ENCODE peak calls at places on chromosome 19, in ten cellular contexts. One of them, this sample, is unnamed.

GRCh38 chr19:39126593-39127187 is 1.1 kb downstream of the PAK4 start:
- DNase-seq in OCI-LY7: no peak
- DNase-seq in CD4-positive, alpha-beta T cell: no peak
- DNase-seq in left lung: peak; percentile 54
- DNase-seq in CD8-positive, alpha-beta T cell: no peak
- DNase-seq in uterus: no peak
- DNase-seq in GM23338: no peak
- DNase-seq in A549: peak; percentile 100
- DNase-seq in lower lobe of right lung: peak; percentile 72
- DNase-seq in osteoblast: peak; percentile 94
- DNase-seq in this sample: peak; percentile 84

GRCh38 chr19:56838930-56839664 is 1.4 kb downstream of the PEG3 start:
- DNase-seq in OCI-LY7: no peak
- DNase-seq in CD4-positive, alpha-beta T cell: no peak
- DNase-seq in left lung: peak; percentile 96
- DNase-seq in CD8-positive, alpha-beta T cell: no peak
- DNase-seq in uterus: peak; percentile 95
- DNase-seq in GM23338: no peak
- DNase-seq in A549: no peak
- DNase-seq in lower lobe of right lung: peak; percentile 92
- DNase-seq in osteoblast: no peak
- DNase-seq in this sample: peak; percentile 72

GRCh38 chr19:49930483-49931011 is 1.2 kb upstream of the NUP62 start:
- DNase-seq in OCI-LY7: peak; percentile 54
- DNase-seq in CD4-positive, alpha-beta T cell: no peak
- DNase-seq in left lung: no peak
- DNase-seq in CD8-positive, alpha-beta T cell: no peak
- DNase-seq in uterus: peak; percentile 50
- DNase-seq in GM23338: peak; percentile 81
- DNase-seq in A549: no peak
- DNase-seq in lower lobe of right lung: no peak
- DNase-seq in osteoblast: peak; percentile 83
- DNase-seq in this sample: peak; percentile 36

GRCh38 chr19:7921955-7922840 is 2.1 kb downstream of the SNAPC2 start:
- DNase-seq in OCI-LY7: no peak
- DNase-seq in CD4-positive, alpha-beta T cell: no peak
- DNase-seq in left lung: no peak
- DNase-seq in CD8-positive, alpha-beta T cell: no peak
- DNase-seq in uterus: no peak
- DNase-seq in GM23338: no peak
- DNase-seq in A549: no peak
- DNase-seq in lower lobe of right lung: peak; percentile 49
- DNase-seq in osteoblast: peak; percentile 52
- DNase-seq in this sample: no peak

GRCh38 chr19:30565680-30566079 is 193.5 kb downstream of the ZNF536 start:
- DNase-seq in OCI-LY7: no peak
- DNase-seq in CD4-positive, alpha-beta T cell: no peak
- DNase-seq in left lung: no peak
- DNase-seq in CD8-positive, alpha-beta T cell: no peak
- DNase-seq in uterus: no peak
- DNase-seq in GM23338: no peak
- DNase-seq in A549: no peak
- DNase-seq in lower lobe of right lung: no peak
- DNase-seq in osteoblast: no peak
- DNase-seq in this sample: no peak

GRCh38 chr19:24127601-24128000 is 40.6 kb downstream of the ZNF254 start:
- DNase-seq in OCI-LY7: no peak
- DNase-seq in CD4-positive, alpha-beta T cell: no peak
- DNase-seq in left lung: no peak
- DNase-seq in CD8-positive, alpha-beta T cell: no peak
- DNase-seq in uterus: no peak
- DNase-seq in GM23338: no peak
- DNase-seq in A549: no peak
- DNase-seq in lower lobe of right lung: no peak
- DNase-seq in osteoblast: no peak
- DNase-seq in this sample: no peak

GRCh38 chr19:35845215-35846037 is 6.9 kb downstream of the NPHS1 start:
- DNase-seq in OCI-LY7: no peak
- DNase-seq in CD4-positive, alpha-beta T cell: no peak
- DNase-seq in left lung: no peak
- DNase-seq in CD8-positive, alpha-beta T cell: no peak
- DNase-seq in uterus: no peak
- DNase-seq in GM23338: peak; percentile 80
- DNase-seq in A549: peak; percentile 96
- DNase-seq in lower lobe of right lung: no peak
- DNase-seq in osteoblast: peak; percentile 90
- DNase-seq in this sample: peak; percentile 69

GRCh38 chr19:29121684-29122083 is 91.3 kb downstream of the UQCRFS1 start:
- DNase-seq in OCI-LY7: no peak
- DNase-seq in CD4-positive, alpha-beta T cell: no peak
- DNase-seq in left lung: no peak
- DNase-seq in CD8-positive, alpha-beta T cell: no peak
- DNase-seq in uterus: no peak
- DNase-seq in GM23338: peak; percentile 66
- DNase-seq in A549: no peak
- DNase-seq in lower lobe of right lung: no peak
- DNase-seq in osteoblast: no peak
- DNase-seq in this sample: no peak

GRCh38 chr19:41350735-41351338 is 2.9 kb downstream of the TGFB1 start:
- DNase-seq in OCI-LY7: no peak
- DNase-seq in CD4-positive, alpha-beta T cell: no peak
- DNase-seq in left lung: no peak
- DNase-seq in CD8-positive, alpha-beta T cell: no peak
- DNase-seq in uterus: no peak
- DNase-seq in GM23338: peak; percentile 26
- DNase-seq in A549: no peak
- DNase-seq in lower lobe of right lung: no peak
- DNase-seq in osteoblast: peak; percentile 89
- DNase-seq in this sample: no peak
- H3K27ac ChIP-seq in OCI-LY7: peak overlapping the region; percentile 11
- H3K27ac ChIP-seq in CD4-positive, alpha-beta T cell: peak overlapping the region; percentile 94
- H3K27ac ChIP-seq in left lung: peak overlapping the region; percentile 36
- H3K27ac ChIP-seq in CD8-positive, alpha-beta T cell: peak overlapping the region; percentile 76
- H3K27ac ChIP-seq in uterus: peak overlapping the region; percentile 90
- H3K27ac ChIP-seq in GM23338: no peak overlapping the region
- H3K27ac ChIP-seq in A549: peak overlapping the region; percentile 92
- H3K27ac ChIP-seq in lower lobe of right lung: peak overlapping the region; percentile 84
- H3K27ac ChIP-seq in osteoblast: peak overlapping the region; percentile 29
- H3K27ac ChIP-seq in this sample: peak overlapping the region; percentile 81

GRCh38 chr19:13600091-13600490 is 93.8 kb upstream of the CACNA1A start:
- DNase-seq in OCI-LY7: no peak
- DNase-seq in CD4-positive, alpha-beta T cell: no peak
- DNase-seq in left lung: no peak
- DNase-seq in CD8-positive, alpha-beta T cell: no peak
- DNase-seq in uterus: no peak
- DNase-seq in GM23338: no peak
- DNase-seq in A549: no peak
- DNase-seq in lower lobe of right lung: no peak
- DNase-seq in osteoblast: no peak
- DNase-seq in this sample: no peak

GRCh38 chr19:13610042-13610691 is 103.9 kb upstream of the CACNA1A start:
- DNase-seq in OCI-LY7: peak; percentile 40
- DNase-seq in CD4-positive, alpha-beta T cell: no peak
- DNase-seq in left lung: no peak
- DNase-seq in CD8-positive, alpha-beta T cell: no peak
- DNase-seq in uterus: no peak
- DNase-seq in GM23338: peak; percentile 63
- DNase-seq in A549: no peak
- DNase-seq in lower lobe of right lung: no peak
- DNase-seq in osteoblast: no peak
- DNase-seq in this sample: no peak

GRCh38 chr19:13600802-13601201 is 94.5 kb upstream of the CACNA1A start:
- DNase-seq in OCI-LY7: no peak
- DNase-seq in CD4-positive, alpha-beta T cell: no peak
- DNase-seq in left lung: no peak
- DNase-seq in CD8-positive, alpha-beta T cell: no peak
- DNase-seq in uterus: no peak
- DNase-seq in GM23338: no peak
- DNase-seq in A549: no peak
- DNase-seq in lower lobe of right lung: no peak
- DNase-seq in osteoblast: no peak
- DNase-seq in this sample: no peak

GRCh38 chr19:13606156-13606555 is 99.9 kb upstream of the CACNA1A start:
- DNase-seq in OCI-LY7: no peak
- DNase-seq in CD4-positive, alpha-beta T cell: no peak
- DNase-seq in left lung: no peak
- DNase-seq in CD8-positive, alpha-beta T cell: no peak
- DNase-seq in uterus: no peak
- DNase-seq in GM23338: no peak
- DNase-seq in A549: no peak
- DNase-seq in lower lobe of right lung: no peak
- DNase-seq in osteoblast: no peak
- DNase-seq in this sample: no peak

GRCh38 chr19:13604902-13605586 is 98.8 kb upstream of the CACNA1A start:
- DNase-seq in OCI-LY7: no peak
- DNase-seq in CD4-positive, alpha-beta T cell: no peak
- DNase-seq in left lung: no peak
- DNase-seq in CD8-positive, alpha-beta T cell: no peak
- DNase-seq in uterus: no peak
- DNase-seq in GM23338: peak; percentile 52
- DNase-seq in A549: no peak
- DNase-seq in lower lobe of right lung: no peak
- DNase-seq in osteoblast: peak; percentile 65
- DNase-seq in this sample: no peak
- TF ChIP-seq CTCF in OCI-LY7: no peak
- TF ChIP-seq CTCF in CD4-positive, alpha-beta T cell: peak; percentile 31
- TF ChIP-seq CTCF in left lung: no peak
- TF ChIP-seq CTCF in CD8-positive, alpha-beta T cell: peak; percentile 49
- TF ChIP-seq CTCF in uterus: no peak
- TF ChIP-seq CTCF in GM23338: no peak
- TF ChIP-seq CTCF in A549: no peak
- TF ChIP-seq CTCF in lower lobe of right lung: no peak
- TF ChIP-seq CTCF in osteoblast: no peak
- TF ChIP-seq CTCF in this sample: no peak

DNA sequence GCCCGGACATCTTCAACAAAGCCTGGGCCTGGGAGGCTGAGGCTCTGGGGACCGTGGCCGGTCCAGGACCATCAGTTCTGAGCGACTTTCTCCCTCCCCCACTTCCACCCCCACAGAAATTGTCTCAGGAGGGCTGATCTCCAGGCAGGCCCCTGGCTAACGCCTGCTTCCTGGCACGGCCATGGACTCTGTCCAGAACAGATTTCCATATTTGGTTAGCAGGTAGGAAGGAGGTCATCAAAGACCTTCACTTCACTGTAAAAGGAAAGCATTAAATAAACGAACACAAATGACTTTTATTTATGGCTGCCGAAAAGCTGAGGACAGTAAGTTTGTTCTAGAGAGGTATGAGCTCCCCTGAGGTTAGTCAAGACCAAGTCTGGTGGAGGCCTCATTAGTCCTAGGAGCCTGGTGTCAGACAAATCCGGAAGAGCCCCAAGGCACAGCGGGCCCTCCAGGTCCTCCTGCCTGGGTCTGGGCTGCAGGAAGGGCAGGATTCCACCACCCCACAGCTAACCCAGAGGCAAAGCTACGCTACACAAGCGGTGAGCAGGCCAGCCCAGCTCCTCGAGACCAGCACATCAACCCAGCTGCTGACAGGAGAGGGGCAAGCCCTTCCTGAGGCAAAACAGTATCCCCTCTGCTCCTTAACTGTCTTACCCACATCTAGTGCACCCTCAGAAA is 4.6 kb upstream of the PLPP2 start:
- DNase-seq in OCI-LY7: no peak
- DNase-seq in CD4-positive, alpha-beta T cell: no peak
- DNase-seq in left lung: no peak
- DNase-seq in CD8-positive, alpha-beta T cell: no peak
- DNase-seq in uterus: no peak
- DNase-seq in GM23338: no peak
- DNase-seq in A549: no peak
- DNase-seq in lower lobe of right lung: peak; percentile 38
- DNase-seq in osteoblast: peak; percentile 81
- DNase-seq in this sample: no peak
- H3K27ac ChIP-seq in OCI-LY7: no peak overlapping the region
- H3K27ac ChIP-seq in CD4-positive, alpha-beta T cell: no peak overlapping the region
- H3K27ac ChIP-seq in left lung: no peak overlapping the region
- H3K27ac ChIP-seq in CD8-positive, alpha-beta T cell: no peak overlapping the region
- H3K27ac ChIP-seq in uterus: peak overlapping the region; percentile 47
- H3K27ac ChIP-seq in GM23338: no peak overlapping the region
- H3K27ac ChIP-seq in A549: no peak overlapping the region
- H3K27ac ChIP-seq in lower lobe of right lung: no peak overlapping the region
- H3K27ac ChIP-seq in osteoblast: no peak overlapping the region
- H3K27ac ChIP-seq in this sample: no peak overlapping the region

GRCh38 chr19:18590273-18591272 is 2.0 kb downstream of the REX1BD start:
- DNase-seq in OCI-LY7: no peak
- DNase-seq in CD4-positive, alpha-beta T cell: no peak
- DNase-seq in left lung: no peak
- DNase-seq in CD8-positive, alpha-beta T cell: no peak
- DNase-seq in uterus: no peak
- DNase-seq in GM23338: peak; percentile 99
- DNase-seq in A549: peak; percentile 59
- DNase-seq in lower lobe of right lung: no peak
- DNase-seq in osteoblast: peak; percentile 86
- DNase-seq in this sample: no peak

GRCh38 chr19:18587561-18587960 is 1.0 kb upstream of the REX1BD start:
- DNase-seq in OCI-LY7: no peak
- DNase-seq in CD4-positive, alpha-beta T cell: no peak
- DNase-seq in left lung: no peak
- DNase-seq in CD8-positive, alpha-beta T cell: no peak
- DNase-seq in uterus: no peak
- DNase-seq in GM23338: no peak
- DNase-seq in A549: no peak
- DNase-seq in lower lobe of right lung: no peak
- DNase-seq in osteoblast: no peak
- DNase-seq in this sample: no peak

GRCh38 chr19:18588611-18589379 is at the start of gene REX1BD:
- DNase-seq in OCI-LY7: peak; percentile 94
- DNase-seq in CD4-positive, alpha-beta T cell: peak; percentile 90
- DNase-seq in left lung: peak; percentile 90
- DNase-seq in CD8-positive, alpha-beta T cell: peak; percentile 83
- DNase-seq in uterus: peak; percentile 84
- DNase-seq in GM23338: peak; percentile 88
- DNase-seq in A549: no peak
- DNase-seq in lower lobe of right lung: peak; percentile 89
- DNase-seq in osteoblast: peak; percentile 98
- DNase-seq in this sample: peak; percentile 85

GRCh38 chr19:18587962-18588610 is 512 bp upstream of the REX1BD start:
- DNase-seq in OCI-LY7: no peak
- DNase-seq in CD4-positive, alpha-beta T cell: no peak
- DNase-seq in left lung: no peak
- DNase-seq in CD8-positive, alpha-beta T cell: no peak
- DNase-seq in uterus: no peak
- DNase-seq in GM23338: no peak
- DNase-seq in A549: no peak
- DNase-seq in lower lobe of right lung: no peak
- DNase-seq in osteoblast: peak; percentile 75
- DNase-seq in this sample: no peak

DNA sequence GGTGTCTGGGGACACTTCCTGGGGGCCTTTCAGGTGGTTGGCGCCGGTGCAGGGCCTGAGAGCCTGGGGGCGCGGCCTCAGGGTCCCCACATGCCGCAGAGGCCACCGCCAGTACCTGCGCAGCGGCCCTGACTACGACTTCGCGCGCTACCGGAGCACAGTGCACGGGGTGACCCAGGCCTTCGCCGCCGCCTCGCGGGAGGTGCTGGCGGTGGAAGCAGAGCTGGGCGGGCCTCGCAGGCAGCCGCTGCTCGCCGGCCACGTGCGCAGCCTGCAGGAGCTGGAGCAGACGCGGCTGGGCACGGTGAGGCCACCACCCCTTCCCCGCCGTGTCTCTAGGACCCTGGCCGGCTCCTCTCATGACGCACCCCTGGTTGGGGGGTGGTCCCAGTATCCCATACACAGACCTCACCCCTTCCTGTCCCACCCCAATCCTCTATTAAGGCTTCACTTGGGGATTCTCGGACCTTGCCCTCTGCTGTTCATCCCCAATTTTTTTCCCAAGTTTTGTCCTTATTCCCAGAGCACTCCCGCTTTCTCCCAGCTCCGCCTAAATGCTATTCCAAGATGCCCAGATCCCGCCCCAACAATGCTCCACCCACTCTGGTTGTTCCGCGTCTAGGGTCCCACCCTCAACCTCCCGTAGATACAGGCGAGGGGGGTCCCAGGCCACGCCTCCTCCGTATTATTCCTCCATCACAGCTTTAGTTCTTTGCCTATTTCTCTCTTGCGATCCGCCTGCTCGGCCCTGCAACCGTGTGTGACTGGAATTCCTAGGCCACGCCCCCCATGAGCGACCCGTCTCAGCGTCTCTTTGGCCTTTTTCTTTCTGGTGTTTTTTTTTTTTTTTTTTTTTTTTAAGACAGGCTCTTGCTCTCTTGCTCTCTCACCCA is 1.0 kb downstream of the REX1BD start:
- DNase-seq in OCI-LY7: peak; percentile 80
- DNase-seq in CD4-positive, alpha-beta T cell: peak; percentile 71
- DNase-seq in left lung: peak; percentile 70
- DNase-seq in CD8-positive, alpha-beta T cell: peak; percentile 58
- DNase-seq in uterus: peak; percentile 68
- DNase-seq in GM23338: peak; percentile 88
- DNase-seq in A549: peak; percentile 51
- DNase-seq in lower lobe of right lung: peak; percentile 83
- DNase-seq in osteoblast: peak; percentile 95
- DNase-seq in this sample: peak; percentile 72
- TF ChIP-seq CTCF in OCI-LY7: no peak
- TF ChIP-seq CTCF in CD4-positive, alpha-beta T cell: no peak
- TF ChIP-seq CTCF in left lung: peak; percentile 20
- TF ChIP-seq CTCF in CD8-positive, alpha-beta T cell: no peak
- TF ChIP-seq CTCF in uterus: no peak
- TF ChIP-seq CTCF in GM23338: no peak
- TF ChIP-seq CTCF in A549: no peak
- TF ChIP-seq CTCF in lower lobe of right lung: peak; percentile 27
- TF ChIP-seq CTCF in osteoblast: peak; percentile 8
- TF ChIP-seq CTCF in this sample: no peak

This sample was measured in colonic mucosa.